ENCODE peak calls at places on chromosomes 6 and 20, in nine cellular contexts. B is NCI-H774; Z is cardiac fibroblast; R is adrenal gland; P is stimulated activated CD8-positive, alpha-beta memory T cell treated with anti-CD3 and anti-CD28 coated beads, Interleukin-12 subunit alpha, Interleukin-12 subunit beta, amount 100 ng/mL, for 1 hour; E is GM12865; T is SW 1271; L is WTC11; N is memory B cell. F is an unnamed sample.

GRCh38 chr6:161547617-161548016 is 273.8 kb upstream of the AGPAT4 start:
- DNase-seq in B (no peak), Z (no peak), R (no peak), P (no peak), E (no peak), T (no peak), L (no peak), N (no peak), F (no peak)

GRCh38 chr20:14957416-14957815 is 620.0 kb upstream of the FLRT3 start:
- DNase-seq in B (no peak), Z (no peak), R (no peak), P (no peak), E (no peak), T (no peak), L (no peak), N (no peak), F (no peak)

GRCh38 chr20:32157611-32158010 is 48.1 kb downstream of the TM9SF4 start:
- DNase-seq in B (no peak), Z (no peak), R (no peak), P (no peak), E (no peak), T (no peak), L (no peak), N (no peak), F (no peak)

GRCh38 chr20:16020971-16021370 is 552.3 kb downstream of the KIF16B start:
- DNase-seq in B (no peak), Z (peak), R (no peak), P (no peak), E (no peak), T (no peak), L (no peak), N (no peak), F (no peak)

GRCh38 chr20:58069207-58069606 is 159.2 kb downstream of the ANKRD60 start:
- DNase-seq in B (no peak), Z (no peak), R (no peak), P (no peak), E (no peak), T (no peak), L (no peak), N (peak), F (no peak)

GRCh38 chr6:105135907-105136432 is 43.8 kb downstream of the POPDC3 start:
- DNase-seq in B (peak), Z (peak), R (peak), P (no peak), E (no peak), T (no peak), L (no peak), N (no peak), F (no peak)

GRCh38 chr6:12472601-12473038 is 182.5 kb downstream of the EDN1 start:
- DNase-seq in B (no peak), Z (peak), R (peak), P (no peak), E (no peak), T (no peak), L (no peak), N (no peak), F (no peak)

GRCh38 chr6:88529726-88530125 is 363.6 kb upstream of the CNR1 start:
- DNase-seq in B (no peak), Z (no peak), R (no peak), P (no peak), E (no peak), T (no peak), L (no peak), N (no peak), F (no peak)

GRCh38 chr6:79134699-79135474 is 56.8 kb upstream of the PHIP start:
- DNase-seq in B (no peak), Z (no peak), R (no peak), P (no peak), E (no peak), T (no peak), L (no peak), N (no peak), F (peak)

GRCh38 chr6:64301307-64302236 is 666.0 kb downstream of the PHF3 start:
- DNase-seq in B (no peak), Z (no peak), R (no peak), P (no peak), E (no peak), T (no peak), L (no peak), N (no peak), F (no peak)

GRCh38 chr6:50141100-50141499 is 91.4 kb upstream of the DEFB112 start:
- DNase-seq in B (no peak), Z (no peak), R (no peak), P (no peak), E (no peak), T (no peak), L (no peak), N (no peak), F (no peak)

GRCh38 chr6:52670502-52671409 is at the start of gene TMEM14A:
- DNase-seq in B (peak), Z (peak), R (peak), P (peak), E (peak), T (peak), L (peak), N (peak), F (peak)

GRCh38 chr6:100381111-100381510 is 83.6 kb downstream of the SIM1 start:
- DNase-seq in B (no peak), Z (peak), R (no peak), P (no peak), E (no peak), T (no peak), L (no peak), N (no peak), F (no peak)

GRCh38 chr6:34143884-34144580 is 1.9 kb downstream of the GRM4 start:
- DNase-seq in B (no peak), Z (no peak), R (no peak), P (peak), E (peak), T (peak), L (peak), N (peak), F (peak)

GRCh38 chr6:39790772-39791171 is 1.4 kb upstream of the DAAM2 start:
- DNase-seq in B (no peak), Z (peak), R (no peak), P (no peak), E (no peak), T (no peak), L (no peak), N (no peak), F (no peak)